ENCODE peak calls at places on chromosomes 7 and 10, in four cellular contexts. X is HCEC 1CT, K is GM03348, P is ovary. A is an unnamed sample.

GRCh38 chr10:49374740-49375139 is 21.1 kb downstream of the DRGX start:
- DNase-seq in K (no peak), P (no peak), X (no peak), A (no peak)

GRCh38 chr7:65441010-65441409 is 67.4 kb downstream of the ZNF92 start:
- DNase-seq in K (peak), X (peak), P (no peak), A (peak)

GRCh38 chr7:141697211-141697871 is 4.6 kb downstream of the DENND11 start:
- DNase-seq in K (no peak), X (peak), P (no peak), A (peak)

GRCh38 chr7:149794665-149795064 is 21.3 kb upstream of the ZNF467 start:
- DNase-seq in P (no peak), K (no peak), X (no peak), A (no peak)

GRCh38 chr7:108418941-108419340 is 37.3 kb downstream of the NRCAM start:
- DNase-seq in K (no peak), X (no peak), P (no peak), A (no peak)

GRCh38 chr10:73768881-73769280 is 13.0 kb upstream of the CHCHD1 start:
- DNase-seq in P (no peak), X (no peak), K (no peak), A (no peak)

GRCh38 chr7:140260767-140261486 is 84.1 kb upstream of the KDM7A start:
- DNase-seq in K (no peak), X (no peak), P (no peak), A (no peak)

GRCh38 chr7:17301491-17302101 is 3.1 kb downstream of the AHR start:
- DNase-seq in P (no peak), K (no peak), X (peak), A (peak)

GRCh38 chr10:48455392-48456151 is 149.1 kb downstream of the MAPK8 start:
- DNase-seq in X (no peak), K (no peak), P (no peak), A (no peak)

GRCh38 chr10:89337493-89337892 is 9.7 kb downstream of the IFIT3 start:
- DNase-seq in P (no peak), K (no peak), X (peak), A (peak)

GRCh38 chr7:74174606-74175082 is 488 bp downstream of the EIF4H start:
- DNase-seq in X (peak), P (peak), K (peak), A (no peak)

GRCh38 chr10:116783011-116783655 is 40.8 kb upstream of the HSPA12A start:
- DNase-seq in P (no peak), X (no peak), K (peak), A (no peak)

GRCh38 chr7:101506531-101506930 is 122.6 kb downstream of the MYL10 start:
- DNase-seq in P (no peak), X (no peak), K (no peak), A (no peak)

GRCh38 chr10:91194497-91195179 is 25.8 kb upstream of the PCGF5 start:
- DNase-seq in P (no peak), X (peak), K (peak), A (peak)

GRCh38 chr10:123974406-123974805 is 82.8 kb upstream of the CPXM2 start:
- DNase-seq in P (no peak), K (no peak), X (peak), A (no peak)

GRCh38 chr10:50625663-50626062 is 1.9 kb upstream of the SGMS1 start:
- DNase-seq in K (peak), P (no peak), X (no peak), A (no peak)

GRCh38 chr7:131051304-131051703 is 276.4 kb upstream of the MKLN1 start:
- DNase-seq in X (no peak), K (no peak), P (no peak), A (no peak)

GRCh38 chr10:121567569-121567968 is 30.7 kb downstream of the FGFR2 start:
- DNase-seq in P (no peak), X (no peak), K (no peak), A (no peak)

GRCh38 chr7:10767771-10768170 is 205.9 kb upstream of the PHF14 start:
- DNase-seq in X (no peak), P (no peak), K (no peak), A (peak)

GRCh38 chr10:96478317-96478716 is 35.4 kb downstream of the TLL2 start:
- DNase-seq in P (no peak), X (peak), K (no peak), A (no peak)

GRCh38 chr7:157276731-157277562 is 59.9 kb upstream of the DNAJB6 start:
- DNase-seq in K (peak), P (no peak), X (peak), A (no peak)

GRCh38 chr10:77926566-77927342 is at the start of gene DLG5:
- DNase-seq in K (peak), X (peak), P (peak), A (no peak)

GRCh38 chr10:63094405-63094804 is 38.7 kb upstream of the NRBF2 start:
- DNase-seq in K (no peak), P (no peak), X (no peak), A (no peak)

A was measured in kidney glomerular epithelial cell.